ENCODE peak calls at places on chromosomes 12 and 14, in six cellular contexts. P, T, W, G, H and V are unnamed samples.

GRCh38 chr12:113461666-113462065 is 10.0 kb downstream of the LHX5 start:
- DNase-seq in P (no peak), T (no peak), W (peak; percentile 14), G (peak; percentile 33), H (no peak), V (peak; percentile 22)

GRCh38 chr12:74780458-74781241 is 243.0 kb downstream of the ATXN7L3B start:
- DNase-seq in P (no peak), T (no peak), W (no peak), G (peak; percentile 58), H (peak; percentile 4), V (no peak)

GRCh38 chr12:91778938-91779400 is 366.7 kb downstream of the BTG1 start:
- DNase-seq in P (no peak), T (no peak), W (peak; percentile 83), G (peak; percentile 93), H (peak; percentile 83), V (peak; percentile 95)

GRCh38 chr14:24605435-24606190 is 3.9 kb downstream of the GZMH start:
- DNase-seq in P (no peak), T (no peak), W (no peak), G (peak; percentile 1), H (no peak), V (no peak)

GRCh38 chr12:111201036-111201435 is 167.9 kb downstream of the PHETA1 start:
- DNase-seq in P (no peak), T (no peak), W (no peak), G (no peak), H (no peak), V (no peak)

GRCh38 chr14:89773644-89774316 is 180.8 kb downstream of the EFCAB11 start:
- DNase-seq in P (no peak), T (no peak), W (no peak), G (peak; percentile 31), H (no peak), V (peak; percentile 57)

GRCh38 chr14:105315941-105316562 is 1.5 kb downstream of the PACS2 start:
- DNase-seq in P (no peak), T (no peak), W (no peak), G (peak; percentile 15), H (no peak), V (peak; percentile 56)

GRCh38 chr12:105822131-105823103 is 316.3 kb downstream of the NUAK1 start:
- DNase-seq in P (no peak), T (peak; percentile 47), W (no peak), G (no peak), H (no peak), V (no peak)

GRCh38 chr12:108117163-108117849 is 11.8 kb upstream of the WSCD2 start:
- DNase-seq in P (no peak), T (no peak), W (no peak), G (no peak), H (no peak), V (no peak)

GRCh38 chr12:108577458-108577857 is 15.1 kb downstream of the ISCU start:
- DNase-seq in P (no peak), T (no peak), W (no peak), G (no peak), H (no peak), V (no peak)

GRCh38 chr12:50032516-50033316 is 7.4 kb upstream of the RACGAP1 start:
- DNase-seq in P (no peak), T (no peak), W (no peak), G (no peak), H (no peak), V (no peak)

GRCh38 chr12:113850309-113851056 is 115.6 kb downstream of the RBM19 start:
- DNase-seq in P (no peak), T (peak; percentile 47), W (peak; percentile 65), G (peak; percentile 40), H (no peak), V (no peak)

GRCh38 chr12:104632724-104633181 is 176.0 kb downstream of the CHST11 start:
- DNase-seq in P (no peak), T (no peak), W (peak; percentile 55), G (peak; percentile 36), H (no peak), V (no peak)

GRCh38 chr12:62834406-62834805 is 100.5 kb downstream of the PPM1H start:
- DNase-seq in P (no peak), T (peak; percentile 45), W (no peak), G (no peak), H (no peak), V (no peak)

GRCh38 chr12:124916370-124917134 is 2.1 kb upstream of the UBC start:
- DNase-seq in P (peak; percentile 84), T (peak; percentile 83), W (peak; percentile 95), G (peak; percentile 97), H (peak; percentile 85), V (peak; percentile 81)

GRCh38 chr12:19915392-19916192 is 452.7 kb upstream of the PDE3A start:
- DNase-seq in P (no peak), T (no peak), W (peak; percentile 70), G (peak; percentile 81), H (peak; percentile 33), V (peak; percentile 49)

GRCh38 chr12:112756918-112757317 is 34.6 kb upstream of the RPH3A start:
- DNase-seq in P (no peak), T (no peak), W (no peak), G (no peak), H (no peak), V (no peak)

GRCh38 chr12:72271401-72271740 is 799 bp upstream of the TRHDE start:
- DNase-seq in P (no peak), T (peak; percentile 47), W (peak; percentile 72), G (no peak), H (no peak), V (no peak)

GRCh38 chr12:124765571-124766489 is 97.8 kb downstream of the SCARB1 start:
- DNase-seq in P (no peak), T (no peak), W (no peak), G (no peak), H (no peak), V (no peak)

GRCh38 chr12:106120578-106121105 is 18.1 kb downstream of the NUAK1 start:
- DNase-seq in P (no peak), T (no peak), W (no peak), G (no peak), H (no peak), V (no peak)

GRCh38 chr12:49865782-49866135 is 22.9 kb upstream of the BCDIN3D start:
- DNase-seq in P (no peak), T (no peak), W (no peak), G (no peak), H (no peak), V (no peak)

GRCh38 chr12:94151577-94151976 is 3.2 kb downstream of the PLXNC1 start:
- DNase-seq in P (no peak), T (no peak), W (no peak), G (no peak), H (no peak), V (no peak)

GRCh38 chr12:25583545-25583944 is 30.5 kb upstream of the LMNTD1 start:
- DNase-seq in P (no peak), T (no peak), W (peak; percentile 44), G (peak; percentile 16), H (no peak), V (no peak)

GRCh38 chr12:8870591-8870990 is 43.7 kb upstream of the PHC1 start:
- DNase-seq in P (no peak), T (no peak), W (no peak), G (no peak), H (no peak), V (no peak)
- H3K4me3 ChIP-seq in P (no peak overlapping the region), T (no peak overlapping the region), W (no peak overlapping the region), G (no peak overlapping the region), H (no peak overlapping the region), V (no peak overlapping the region)

GRCh38 chr14:96205994-96206392 is 1.4 kb downstream of the BDKRB2 start:
- DNase-seq in P (no peak), T (no peak), W (peak; percentile 30), G (no peak), H (no peak), V (no peak)

GRCh38 chr14:96203116-96203515 is 1.5 kb upstream of the BDKRB2 start:
- DNase-seq in P (no peak), T (no peak), W (no peak), G (no peak), H (no peak), V (no peak)

GRCh38 chr14:96203635-96204034 is 1.0 kb upstream of the BDKRB2 start:
- DNase-seq in P (no peak), T (no peak), W (no peak), G (no peak), H (no peak), V (no peak)

GRCh38 chr14:96205059-96205993 is 687 bp downstream of the BDKRB2 start:
- DNase-seq in P (no peak), T (no peak), W (no peak), G (no peak), H (no peak), V (no peak)

DNA sequence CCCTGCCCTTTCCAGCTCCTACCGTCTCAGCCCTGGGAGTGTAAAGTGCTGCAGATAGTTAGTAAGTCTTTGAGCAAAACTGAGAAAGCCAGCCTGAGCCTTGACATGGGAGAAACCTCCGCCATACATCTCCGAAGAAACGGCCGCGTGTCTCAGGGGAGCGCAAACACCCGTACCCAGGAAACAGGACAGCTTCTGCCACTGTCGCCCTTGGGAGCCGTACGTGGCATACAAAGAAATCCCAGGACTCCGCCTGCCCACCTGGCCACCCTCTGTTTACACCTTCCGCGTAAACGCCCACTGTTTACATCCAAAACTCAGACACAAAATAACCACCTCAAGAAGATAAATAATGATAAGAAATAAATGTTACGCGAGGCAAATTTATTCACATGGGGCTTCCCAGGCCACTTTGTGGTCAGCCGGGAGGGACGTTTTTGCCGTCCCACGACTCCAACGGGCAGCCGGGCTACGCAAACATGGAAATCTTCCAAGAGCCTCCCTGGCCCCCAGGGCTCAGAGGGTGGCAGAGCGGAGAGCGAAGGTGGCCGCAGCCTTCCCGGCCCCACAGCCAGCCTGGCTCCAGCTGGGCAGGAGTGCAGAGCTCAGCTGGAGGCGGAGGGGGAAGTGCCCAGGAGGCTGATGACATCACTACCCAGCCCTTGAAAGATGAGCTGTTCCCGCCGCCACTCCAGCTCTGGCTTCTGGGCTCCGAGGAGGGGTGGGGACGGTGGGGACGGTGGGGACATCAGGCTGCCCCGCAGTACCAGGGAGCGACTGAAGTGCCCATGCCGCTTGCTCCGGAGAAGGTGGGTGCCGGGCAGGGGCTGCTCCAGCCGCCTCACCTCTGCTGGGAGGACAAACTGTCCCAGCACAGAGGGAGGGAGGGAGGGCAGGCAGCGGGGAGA is at the start of gene BDKRB2:
- DNase-seq in P (peak; percentile 87), T (peak; percentile 57), W (peak; percentile 91), G (peak; percentile 72), H (peak; percentile 46), V (peak; percentile 72)
- H3K4me3 ChIP-seq in P (peak within 1 kb of the TSS; percentile 54), T (peak within 1 kb of the TSS; percentile 57), W (peak within 1 kb of the TSS; percentile 31), G (peak within 1 kb of the TSS; percentile 41), H (peak within 1 kb of the TSS; percentile 52), V (peak within 1 kb of the TSS; percentile 74)

GRCh38 chr12:77938301-77938700 is 107.6 kb downstream of the NAV3 start:
- DNase-seq in P (no peak), T (no peak), W (no peak), G (no peak), H (no peak), V (no peak)

GRCh38 chr12:77940011-77940423 is 109.3 kb downstream of the NAV3 start:
- DNase-seq in P (no peak), T (no peak), W (peak; percentile 80), G (peak; percentile 94), H (peak; percentile 81), V (no peak)

GRCh38 chr12:77943466-77943865 is 112.8 kb downstream of the NAV3 start:
- DNase-seq in P (no peak), T (no peak), W (peak; percentile 86), G (peak; percentile 94), H (no peak), V (no peak)

GRCh38 chr12:77941396-77941795 is 110.7 kb downstream of the NAV3 start:
- DNase-seq in P (no peak), T (no peak), W (no peak), G (peak; percentile 26), H (no peak), V (no peak)

GRCh38 chr12:77940566-77940965 is 109.9 kb downstream of the NAV3 start:
- DNase-seq in P (no peak), T (no peak), W (peak; percentile 74), G (peak; percentile 75), H (peak; percentile 76), V (no peak)
- H3K4me3 ChIP-seq in P (no peak overlapping the region), T (no peak overlapping the region), W (peak overlapping the region; percentile 68), G (peak overlapping the region; percentile 3), H (peak overlapping the region; percentile 52), V (no peak overlapping the region)

GRCh38 chr14:39322807-39323206 is 89.1 kb downstream of the MIA2 start:
- DNase-seq in P (no peak), T (no peak), W (peak; percentile 27), G (peak; percentile 43), H (no peak), V (no peak)
- H3K4me3 ChIP-seq in P (no peak overlapping the region), T (no peak overlapping the region), W (no peak overlapping the region), G (no peak overlapping the region), H (no peak overlapping the region), V (no peak overlapping the region)